ENCODE peak calls at places on chromosomes 5 and 9, in seven cellular contexts. One of them, this sample, is unnamed.

GRCh38 chr5:143434261-143435206 is 31.0 kb upstream of the NR3C1 start:
- DNase-seq in bronchial epithelial cell: no peak
- DNase-seq in frontal cortex: no peak
- DNase-seq in fibroblast of mammary gland: peak; percentile 59
- DNase-seq in HL-60: peak; percentile 8
- DNase-seq in T-cell: peak; percentile 63
- DNase-seq in stimulated activated CD4-positive, alpha-beta T cell treated with anti-CD3 and anti-CD28 coated beads, Interleukin-4, amount 100 ng/mL, for 24 hours: peak; percentile 59
- DNase-seq in this sample: no peak

GRCh38 chr5:151002681-151003502 is 17.5 kb upstream of the GPX3 start:
- DNase-seq in bronchial epithelial cell: no peak
- DNase-seq in frontal cortex: no peak
- DNase-seq in fibroblast of mammary gland: no peak
- DNase-seq in HL-60: no peak
- DNase-seq in T-cell: no peak
- DNase-seq in stimulated activated CD4-positive, alpha-beta T cell treated with anti-CD3 and anti-CD28 coated beads, Interleukin-4, amount 100 ng/mL, for 24 hours: no peak
- DNase-seq in this sample: no peak

GRCh38 chr9:136511670-136512592 is 29.1 kb upstream of the SEC16A start:
- DNase-seq in bronchial epithelial cell: no peak
- DNase-seq in frontal cortex: peak; percentile 95
- DNase-seq in fibroblast of mammary gland: no peak
- DNase-seq in HL-60: no peak
- DNase-seq in T-cell: no peak
- DNase-seq in stimulated activated CD4-positive, alpha-beta T cell treated with anti-CD3 and anti-CD28 coated beads, Interleukin-4, amount 100 ng/mL, for 24 hours: no peak
- DNase-seq in this sample: peak; percentile 88

GRCh38 chr9:89687848-89688247 is 83.0 kb downstream of the GADD45G start:
- DNase-seq in bronchial epithelial cell: no peak
- DNase-seq in frontal cortex: no peak
- DNase-seq in fibroblast of mammary gland: no peak
- DNase-seq in HL-60: no peak
- DNase-seq in T-cell: no peak
- DNase-seq in stimulated activated CD4-positive, alpha-beta T cell treated with anti-CD3 and anti-CD28 coated beads, Interleukin-4, amount 100 ng/mL, for 24 hours: no peak
- DNase-seq in this sample: no peak

GRCh38 chr5:133292300-133292699 is 240.5 kb downstream of the HSPA4 start:
- DNase-seq in bronchial epithelial cell: peak; percentile 94
- DNase-seq in frontal cortex: no peak
- DNase-seq in fibroblast of mammary gland: no peak
- DNase-seq in HL-60: no peak
- DNase-seq in T-cell: no peak
- DNase-seq in stimulated activated CD4-positive, alpha-beta T cell treated with anti-CD3 and anti-CD28 coated beads, Interleukin-4, amount 100 ng/mL, for 24 hours: no peak
- DNase-seq in this sample: no peak

GRCh38 chr5:96008987-96009647 is 47.5 kb upstream of the ELL2 start:
- DNase-seq in bronchial epithelial cell: no peak
- DNase-seq in frontal cortex: no peak
- DNase-seq in fibroblast of mammary gland: no peak
- DNase-seq in HL-60: no peak
- DNase-seq in T-cell: no peak
- DNase-seq in stimulated activated CD4-positive, alpha-beta T cell treated with anti-CD3 and anti-CD28 coated beads, Interleukin-4, amount 100 ng/mL, for 24 hours: no peak
- DNase-seq in this sample: no peak

GRCh38 chr5:171162602-171163001 is 146.4 kb upstream of the TLX3 start:
- DNase-seq in bronchial epithelial cell: peak; percentile 20
- DNase-seq in frontal cortex: no peak
- DNase-seq in fibroblast of mammary gland: peak; percentile 18
- DNase-seq in HL-60: peak; percentile 25
- DNase-seq in T-cell: no peak
- DNase-seq in stimulated activated CD4-positive, alpha-beta T cell treated with anti-CD3 and anti-CD28 coated beads, Interleukin-4, amount 100 ng/mL, for 24 hours: no peak
- DNase-seq in this sample: no peak

GRCh38 chr9:87713278-87713989 is 12.5 kb upstream of the CTSL start:
- DNase-seq in bronchial epithelial cell: peak; percentile 95
- DNase-seq in frontal cortex: peak; percentile 17
- DNase-seq in fibroblast of mammary gland: peak; percentile 100
- DNase-seq in HL-60: peak; percentile 21
- DNase-seq in T-cell: no peak
- DNase-seq in stimulated activated CD4-positive, alpha-beta T cell treated with anti-CD3 and anti-CD28 coated beads, Interleukin-4, amount 100 ng/mL, for 24 hours: peak; percentile 56
- DNase-seq in this sample: peak; percentile 98

GRCh38 chr5:37637165-37637845 is 202.5 kb downstream of the GDNF start:
- DNase-seq in bronchial epithelial cell: peak; percentile 56
- DNase-seq in frontal cortex: no peak
- DNase-seq in fibroblast of mammary gland: peak; percentile 82
- DNase-seq in HL-60: no peak
- DNase-seq in T-cell: no peak
- DNase-seq in stimulated activated CD4-positive, alpha-beta T cell treated with anti-CD3 and anti-CD28 coated beads, Interleukin-4, amount 100 ng/mL, for 24 hours: no peak
- DNase-seq in this sample: no peak

GRCh38 chr9:130445268-130445983 is 665 bp downstream of the ASS1 start:
- DNase-seq in bronchial epithelial cell: peak; percentile 50
- DNase-seq in frontal cortex: no peak
- DNase-seq in fibroblast of mammary gland: peak; percentile 55
- DNase-seq in HL-60: no peak
- DNase-seq in T-cell: no peak
- DNase-seq in stimulated activated CD4-positive, alpha-beta T cell treated with anti-CD3 and anti-CD28 coated beads, Interleukin-4, amount 100 ng/mL, for 24 hours: no peak
- DNase-seq in this sample: peak; percentile 89

GRCh38 chr5:6408260-6408596 is 29.9 kb upstream of the MED10 start:
- DNase-seq in bronchial epithelial cell: no peak
- DNase-seq in frontal cortex: no peak
- DNase-seq in fibroblast of mammary gland: no peak
- DNase-seq in HL-60: no peak
- DNase-seq in T-cell: no peak
- DNase-seq in stimulated activated CD4-positive, alpha-beta T cell treated with anti-CD3 and anti-CD28 coated beads, Interleukin-4, amount 100 ng/mL, for 24 hours: no peak
- DNase-seq in this sample: no peak

GRCh38 chr5:65704608-65705239 is 17.2 kb downstream of the SGTB start:
- DNase-seq in bronchial epithelial cell: no peak
- DNase-seq in frontal cortex: no peak
- DNase-seq in fibroblast of mammary gland: no peak
- DNase-seq in HL-60: no peak
- DNase-seq in T-cell: no peak
- DNase-seq in stimulated activated CD4-positive, alpha-beta T cell treated with anti-CD3 and anti-CD28 coated beads, Interleukin-4, amount 100 ng/mL, for 24 hours: no peak
- DNase-seq in this sample: no peak

GRCh38 chr9:89529243-89530030 is 31.5 kb upstream of the SEMA4D start:
- DNase-seq in bronchial epithelial cell: no peak
- DNase-seq in frontal cortex: peak; percentile 47
- DNase-seq in fibroblast of mammary gland: no peak
- DNase-seq in HL-60: peak; percentile 47
- DNase-seq in T-cell: peak; percentile 18
- DNase-seq in stimulated activated CD4-positive, alpha-beta T cell treated with anti-CD3 and anti-CD28 coated beads, Interleukin-4, amount 100 ng/mL, for 24 hours: no peak
- DNase-seq in this sample: no peak

GRCh38 chr9:13770956-13771355 is 491.5 kb upstream of the MPDZ start:
- DNase-seq in bronchial epithelial cell: no peak
- DNase-seq in frontal cortex: no peak
- DNase-seq in fibroblast of mammary gland: no peak
- DNase-seq in HL-60: no peak
- DNase-seq in T-cell: no peak
- DNase-seq in stimulated activated CD4-positive, alpha-beta T cell treated with anti-CD3 and anti-CD28 coated beads, Interleukin-4, amount 100 ng/mL, for 24 hours: no peak
- DNase-seq in this sample: no peak

GRCh38 chr9:75033789-75034473 is 5.8 kb upstream of the CARNMT1 start:
- DNase-seq in bronchial epithelial cell: peak; percentile 5
- DNase-seq in frontal cortex: no peak
- DNase-seq in fibroblast of mammary gland: no peak
- DNase-seq in HL-60: no peak
- DNase-seq in T-cell: no peak
- DNase-seq in stimulated activated CD4-positive, alpha-beta T cell treated with anti-CD3 and anti-CD28 coated beads, Interleukin-4, amount 100 ng/mL, for 24 hours: no peak
- DNase-seq in this sample: no peak

GRCh38 chr9:76688471-76689238 is 75.6 kb upstream of the PCA3 start:
- DNase-seq in bronchial epithelial cell: no peak
- DNase-seq in frontal cortex: no peak
- DNase-seq in fibroblast of mammary gland: peak; percentile 76
- DNase-seq in HL-60: peak; percentile 26
- DNase-seq in T-cell: no peak
- DNase-seq in stimulated activated CD4-positive, alpha-beta T cell treated with anti-CD3 and anti-CD28 coated beads, Interleukin-4, amount 100 ng/mL, for 24 hours: no peak
- DNase-seq in this sample: no peak

GRCh38 chr9:13447551-13448422 is 168.3 kb upstream of the MPDZ start:
- DNase-seq in bronchial epithelial cell: no peak
- DNase-seq in frontal cortex: no peak
- DNase-seq in fibroblast of mammary gland: no peak
- DNase-seq in HL-60: no peak
- DNase-seq in T-cell: no peak
- DNase-seq in stimulated activated CD4-positive, alpha-beta T cell treated with anti-CD3 and anti-CD28 coated beads, Interleukin-4, amount 100 ng/mL, for 24 hours: no peak
- DNase-seq in this sample: no peak

GRCh38 chr9:29659014-29659413 is 2085.7 kb upstream of the C9orf72 start:
- DNase-seq in bronchial epithelial cell: no peak
- DNase-seq in frontal cortex: no peak
- DNase-seq in fibroblast of mammary gland: no peak
- DNase-seq in HL-60: no peak
- DNase-seq in T-cell: no peak
- DNase-seq in stimulated activated CD4-positive, alpha-beta T cell treated with anti-CD3 and anti-CD28 coated beads, Interleukin-4, amount 100 ng/mL, for 24 hours: no peak
- DNase-seq in this sample: no peak

GRCh38 chr5:82018462-82018861 is 46.6 kb downstream of the ATG10 start:
- DNase-seq in bronchial epithelial cell: no peak
- DNase-seq in frontal cortex: no peak
- DNase-seq in fibroblast of mammary gland: no peak
- DNase-seq in HL-60: peak; percentile 86
- DNase-seq in T-cell: no peak
- DNase-seq in stimulated activated CD4-positive, alpha-beta T cell treated with anti-CD3 and anti-CD28 coated beads, Interleukin-4, amount 100 ng/mL, for 24 hours: no peak
- DNase-seq in this sample: no peak